ENCODE peak calls at places on chromosomes 16 and 17, in ten cellular contexts. U is effector memory CD4-positive, alpha-beta T cell; W is uterus; D is CD4-positive, CD25-positive, alpha-beta regulatory T cell; A is tibial artery; N is cardiac muscle cell; X is stomach; Y is endodermal cell; M is IMR-90; T is mucosa of descending colon. O is an unnamed sample. For H3K4me1, the result is how much of the 10 kb centered on the place peaks cover.

GRCh38 chr16:72934661-72935403 is 113.1 kb downstream of the ZFHX3 start:
- DNase-seq in U (no peak), W (peak), D (no peak), A (no peak), N (peak), X (no peak), Y (no peak), M (no peak), T (no peak), O (no peak)

GRCh38 chr17:73304971-73305786 is 6.6 kb downstream of the CDC42EP4 start:
- DNase-seq in U (no peak), W (peak), D (no peak), A (peak), N (peak), X (peak), Y (peak), M (peak), T (peak), O (peak)

GRCh38 chr17:5500804-5501391 is 14.5 kb downstream of the MIS12 start:
- DNase-seq in U (peak), W (peak), D (peak), A (peak), N (peak), X (peak), Y (peak), M (peak), T (peak), O (peak)

GRCh38 chr17:34126965-34127364 is 128.1 kb upstream of the CCL2 start:
- DNase-seq in U (no peak), W (no peak), D (no peak), A (no peak), N (no peak), X (no peak), Y (no peak), M (no peak), T (no peak), O (no peak)

GRCh38 chr17:59962739-59963318 is 1.7 kb downstream of the RNFT1 start:
- DNase-seq in U (no peak), W (no peak), D (no peak), A (no peak), N (no peak), X (no peak), Y (no peak), M (no peak), T (no peak), O (no peak)

GRCh38 chr16:89534147-89534788 is 26.1 kb downstream of the SPG7 start:
- DNase-seq in U (no peak), W (no peak), D (no peak), A (no peak), N (peak), X (no peak), Y (no peak), M (no peak), T (no peak), O (no peak)

GRCh38 chr16:88306860-88307545 is 75.8 kb upstream of the ZNF469 start:
- DNase-seq in U (no peak), W (peak), D (no peak), A (no peak), N (peak), X (no peak), Y (no peak), M (peak), T (no peak), O (no peak)

GRCh38 chr17:12730931-12731521 is 58.3 kb upstream of the ARHGAP44 start:
- DNase-seq in U (no peak), W (peak), D (no peak), A (peak), N (peak), X (peak), Y (peak), M (peak), T (peak), O (peak)

GRCh38 chr16:11052080-11052808 is 107.9 kb downstream of the CLEC16A start:
- DNase-seq in U (no peak), W (no peak), D (no peak), A (no peak), N (no peak), X (no peak), Y (no peak), M (no peak), T (no peak), O (no peak)

GRCh38 chr17:79632432-79632735 is 21.5 kb upstream of the RBFOX3 start:
- DNase-seq in U (no peak), W (peak), D (no peak), A (peak), N (no peak), X (peak), Y (peak), M (no peak), T (no peak), O (peak)

GRCh38 chr17:731943-732787 is at the start of gene TLCD3A:
- DNase-seq in U (peak), W (peak), D (peak), A (peak), N (peak), X (peak), Y (peak), M (peak), T (peak), O (peak)

GRCh38 chr16:51337662-51338061 is 186.6 kb upstream of the SALL1 start:
- DNase-seq in U (no peak), W (no peak), D (no peak), A (no peak), N (no peak), X (no peak), Y (peak), M (no peak), T (no peak), O (no peak)

GRCh38 chr17:36597229-36597628 is 4.2 kb upstream of the MRM1 start:
- DNase-seq in U (no peak), W (no peak), D (no peak), A (no peak), N (no peak), X (no peak), Y (no peak), M (no peak), T (peak), O (no peak)

GRCh38 chr17:19766421-19767270 is 18.5 kb upstream of the ALDH3A1 start:
- DNase-seq in U (peak), W (peak), D (peak), A (peak), N (peak), X (peak), Y (peak), M (peak), T (peak), O (peak)

GRCh38 chr16:28218109-28218508 is 6.3 kb upstream of the XPO6 start:
- DNase-seq in U (peak), W (no peak), D (peak), A (no peak), N (peak), X (peak), Y (peak), M (peak), T (no peak), O (no peak)

GRCh38 chr16:19520861-19521331 is 1.0 kb downstream of the GDE1 start:
- DNase-seq in U (no peak), W (no peak), D (no peak), A (no peak), N (peak), X (peak), Y (no peak), M (peak), T (peak), O (no peak)

GRCh38 chr17:32504166-32504990 is 17.6 kb downstream of the CDK5R1 start:
- DNase-seq in U (no peak), W (no peak), D (no peak), A (no peak), N (no peak), X (no peak), Y (no peak), M (no peak), T (peak), O (no peak)

GRCh38 chr16:2471016-2471652 is at the start of gene NTN3:
- DNase-seq in U (no peak), W (no peak), D (no peak), A (no peak), N (no peak), X (no peak), Y (peak), M (no peak), T (peak), O (no peak)

GRCh38 chr17:28920191-28920590 is 17.3 kb upstream of the DHRS13 start:
- DNase-seq in U (no peak), W (no peak), D (no peak), A (no peak), N (no peak), X (no peak), Y (no peak), M (no peak), T (no peak), O (no peak)

GRCh38 chr17:61404702-61405046 is 5.0 kb downstream of the TBX2 start:
- DNase-seq in U (no peak), W (peak), D (no peak), A (no peak), N (no peak), X (no peak), Y (peak), M (peak), T (no peak), O (peak)
- H3K4me3 ChIP-seq in U (peak), W (peak), D (no peak), A (peak), N (peak), X (peak), Y (no peak), M (peak), T (no peak), O (peak)

GRCh38 chr17:2090210-2090641 is 35.3 kb downstream of the HIC1 start:
- DNase-seq in U (no peak), W (peak), D (no peak), A (no peak), N (no peak), X (no peak), Y (no peak), M (no peak), T (no peak), O (no peak)
- H3K4me1 ChIP-seq in U (under half), W (under half), D (under half), A (under half), N (half or more), X (half or more), Y (under half), M (under half), T (under half), O (half or more)

DNA sequence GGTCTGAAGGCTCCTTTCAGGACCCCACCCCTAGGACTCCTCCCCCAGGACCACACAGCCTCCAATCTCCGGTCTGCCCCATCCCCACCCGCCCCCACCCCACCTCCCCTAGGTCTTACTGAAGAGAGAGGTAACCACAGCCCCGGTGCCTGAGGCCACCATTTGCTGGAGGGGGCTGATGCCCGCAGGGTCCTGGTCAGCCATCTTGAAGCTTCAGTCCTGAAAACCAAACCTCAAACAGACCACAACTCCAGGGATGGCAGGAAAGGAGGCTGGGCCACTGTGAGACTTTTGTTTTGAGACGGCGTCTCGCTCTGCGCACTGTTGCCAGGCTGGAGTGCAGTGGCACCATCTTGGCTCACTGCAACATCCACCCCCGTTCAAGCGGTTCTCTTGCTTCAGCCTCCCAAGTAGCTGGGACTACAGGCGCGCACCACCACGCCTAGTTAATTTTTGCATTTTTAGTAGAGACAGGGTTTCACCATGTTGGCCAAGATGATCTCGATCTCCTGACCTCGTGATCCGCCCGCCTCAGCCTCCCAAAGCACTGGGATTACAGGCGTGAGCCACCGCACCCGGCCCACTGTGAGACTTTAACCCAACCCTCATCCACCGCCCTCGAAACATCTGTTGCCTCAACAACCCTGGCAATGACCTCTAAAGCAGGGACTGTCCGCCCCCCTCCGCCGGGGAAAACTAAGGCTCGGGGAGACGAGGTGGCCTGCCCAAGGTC is 1.1 kb downstream of the SLC25A39 start:
- DNase-seq in U (no peak), W (no peak), D (no peak), A (no peak), N (no peak), X (no peak), Y (peak), M (no peak), T (no peak), O (no peak)
- H3K4me3 ChIP-seq in U (peak), W (peak), D (peak), A (peak), N (peak), X (peak), Y (peak), M (peak), T (peak), O (peak)

DNA sequence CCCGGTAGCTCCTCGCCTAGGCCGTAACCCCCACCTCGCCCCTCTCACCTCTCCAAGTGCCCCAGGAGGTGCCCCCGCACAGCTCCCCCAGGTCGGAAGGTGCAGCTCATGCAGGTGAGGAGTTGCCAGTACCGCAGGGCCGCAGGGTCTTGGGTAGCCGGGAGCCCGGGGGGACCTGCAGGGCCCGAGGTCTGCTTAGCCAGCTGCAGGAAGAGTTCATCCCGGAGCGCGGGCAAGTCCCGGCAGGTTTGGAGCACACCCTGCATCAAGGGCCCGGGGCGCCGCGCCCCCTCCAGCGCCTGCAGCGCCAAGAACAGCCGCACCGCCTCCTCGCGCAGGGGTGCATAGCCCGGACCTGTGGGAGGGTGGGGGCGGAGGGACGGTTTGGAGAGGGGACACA is 4.8 kb downstream of the PLEKHH3 start:
- DNase-seq in U (no peak), W (no peak), D (no peak), A (no peak), N (no peak), X (no peak), Y (peak), M (no peak), T (no peak), O (no peak)
- H3K4me1 ChIP-seq in U (under half), W (under half), D (under half), A (under half), N (under half), X (half or more), Y (under half), M (under half), T (under half), O (under half)

GRCh38 chr17:80981062-80981902 is 10.4 kb upstream of the CHMP6 start:
- DNase-seq in U (no peak), W (no peak), D (peak), A (no peak), N (no peak), X (no peak), Y (peak), M (no peak), T (peak), O (peak)
- H3K4me3 ChIP-seq in U (no peak), W (no peak), D (no peak), A (peak), N (peak), X (peak), Y (peak), M (no peak), T (no peak), O (no peak)

DNA sequence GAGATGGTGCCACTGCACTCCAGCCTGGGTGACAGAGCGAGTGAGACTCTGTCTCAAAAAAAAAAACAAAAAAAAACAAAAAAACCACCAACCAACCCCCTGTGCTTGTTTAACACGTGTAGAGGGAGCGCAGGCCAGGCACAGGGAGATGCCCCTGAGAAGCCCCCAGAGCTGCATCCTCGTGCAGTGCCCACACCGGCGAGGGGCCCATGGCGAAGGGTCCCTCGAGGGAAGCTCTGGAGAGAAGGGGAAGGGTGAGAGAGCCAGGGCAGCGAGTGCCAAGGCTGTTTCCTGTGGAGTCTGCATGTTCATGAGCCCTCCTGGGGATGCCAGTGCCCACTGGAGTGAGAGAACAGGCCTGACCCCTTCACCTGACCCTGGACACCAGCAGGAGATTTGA is 47.8 kb upstream of the GSE1 start:
- DNase-seq in U (no peak), W (no peak), D (no peak), A (no peak), N (no peak), X (no peak), Y (no peak), M (no peak), T (no peak), O (no peak)
- H3K4me1 ChIP-seq in U (under half), W (under half), D (under half), A (under half), N (half or more), X (half or more), Y (under half), M (under half), T (half or more), O (under half)

DNA sequence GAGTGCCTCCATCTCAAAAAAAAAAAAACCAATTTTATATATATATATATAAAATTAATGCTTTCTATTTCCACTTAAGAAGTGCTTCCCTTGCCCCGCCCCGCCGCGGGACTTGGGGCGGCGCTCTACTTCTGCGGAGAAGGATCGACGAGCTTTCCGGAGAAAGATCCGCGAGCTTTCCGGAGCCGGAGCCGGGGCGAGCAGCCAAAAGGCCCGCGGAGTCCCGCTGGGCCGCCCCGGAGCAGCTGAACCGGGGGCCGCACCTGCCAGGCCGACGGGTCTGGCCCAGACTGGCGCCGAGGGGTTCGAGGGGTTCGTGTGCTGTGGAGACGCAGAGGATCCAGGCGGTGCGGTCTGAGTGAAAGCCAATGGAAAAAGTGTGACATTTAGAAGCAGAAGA is 50.7 kb downstream of the TBC1D26 start:
- DNase-seq in U (no peak), W (peak), D (no peak), A (peak), N (peak), X (peak), Y (no peak), M (no peak), T (peak), O (peak)
- H3K4me3 ChIP-seq in U (peak), W (peak), D (no peak), A (peak), N (no peak), X (peak), Y (no peak), M (no peak), T (no peak), O (peak)

DNA sequence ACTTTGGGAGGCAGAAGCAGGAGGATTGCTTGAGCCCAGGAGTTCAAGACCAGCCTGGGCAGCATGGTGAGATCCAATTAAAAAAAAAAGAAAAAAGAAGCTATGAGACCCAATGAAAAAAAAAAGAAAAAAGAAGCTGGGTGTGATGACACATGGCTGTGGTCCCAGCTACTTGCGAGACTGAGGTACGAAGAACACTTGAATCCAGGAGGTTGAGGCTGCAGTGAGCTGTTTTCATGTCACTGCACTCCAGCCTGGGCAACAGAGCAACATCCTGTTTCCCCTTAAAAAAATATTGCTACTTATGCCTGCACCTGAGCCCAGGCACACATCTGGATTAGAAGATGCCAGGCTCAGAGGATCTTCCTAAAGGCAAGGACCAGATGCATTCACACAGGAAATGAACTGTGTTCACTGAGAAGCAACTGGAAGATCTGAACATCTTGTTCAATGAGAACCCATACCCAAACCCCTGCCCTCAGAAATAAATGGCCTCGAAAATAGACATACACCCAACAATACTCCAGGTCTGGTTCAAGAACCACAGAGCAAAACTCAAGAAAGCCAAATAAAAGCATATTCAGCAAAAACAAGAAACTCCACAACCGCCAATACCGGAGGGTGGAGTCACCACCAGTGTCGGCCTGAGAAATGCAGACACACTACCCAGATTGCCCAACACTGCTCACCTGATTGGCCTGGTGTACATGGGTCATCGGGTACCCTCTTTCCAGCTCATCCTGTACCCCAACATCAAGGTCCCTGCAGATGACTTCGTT is 4.4 kb downstream of the RNF135 start:
- DNase-seq in U (no peak), W (no peak), D (no peak), A (no peak), N (no peak), X (peak), Y (peak), M (no peak), T (no peak), O (no peak)
- H3K4me1 ChIP-seq in U (under half), W (under half), D (under half), A (under half), N (under half), X (under half), Y (under half), M (under half), T (under half), O (under half)

GRCh38 chr17:78362671-78363070 is 2.8 kb upstream of the SOCS3 start:
- DNase-seq in U (no peak), W (no peak), D (no peak), A (no peak), N (no peak), X (no peak), Y (peak), M (no peak), T (no peak), O (no peak)

GRCh38 chr17:78362232-78362631 is 2.4 kb upstream of the SOCS3 start:
- DNase-seq in U (no peak), W (no peak), D (no peak), A (no peak), N (no peak), X (no peak), Y (no peak), M (no peak), T (no peak), O (no peak)

GRCh38 chr17:78360371-78361226 is 722 bp upstream of the SOCS3 start:
- DNase-seq in U (peak), W (peak), D (peak), A (peak), N (peak), X (peak), Y (peak), M (peak), T (peak), O (peak)

GRCh38 chr17:78359936-78360370 is at the start of gene SOCS3:
- DNase-seq in U (peak), W (peak), D (peak), A (peak), N (peak), X (peak), Y (peak), M (peak), T (peak), O (peak)

GRCh38 chr17:78361227-78361683 is 1.4 kb upstream of the SOCS3 start:
- DNase-seq in U (no peak), W (no peak), D (no peak), A (no peak), N (no peak), X (no peak), Y (no peak), M (no peak), T (no peak), O (no peak)
- H3K4me3 ChIP-seq in U (no peak), W (no peak), D (no peak), A (no peak), N (no peak), X (peak), Y (peak), M (no peak), T (no peak), O (no peak)

GRCh38 chr17:57466042-57466471 is 209.7 kb downstream of the MSI2 start:
- DNase-seq in U (no peak), W (no peak), D (no peak), A (no peak), N (no peak), X (no peak), Y (peak), M (no peak), T (no peak), O (no peak)
- H3K4me1 ChIP-seq in U (under half), W (under half), D (under half), A (under half), N (under half), X (under half), Y (under half), M (under half), T (under half), O (under half)